ENCODE peak calls at places on chromosomes 16 and 17, in eight cellular contexts. One of them, this sample, is unnamed. For H3K4me1, the result is how much of the 10 kb centered on the place peaks cover.

GRCh38 chr17:7476474-7476873 is 3.0 kb downstream of the ZBTB4 start:
- DNase-seq in right cardiac atrium: peak
- DNase-seq in A549: peak
- DNase-seq in upper lobe of right lung: no peak
- DNase-seq in osteoblast: peak
- DNase-seq in CD8-positive, alpha-beta memory T cell: no peak
- DNase-seq in left ventricle myocardium inferior: no peak
- DNase-seq in endothelial cell of umbilical vein: peak
- DNase-seq in this sample: no peak

GRCh38 chr16:4511441-4512082 is 27.0 kb downstream of the CDIP1 start:
- DNase-seq in right cardiac atrium: peak
- DNase-seq in A549: peak
- DNase-seq in upper lobe of right lung: no peak
- DNase-seq in osteoblast: peak
- DNase-seq in CD8-positive, alpha-beta memory T cell: no peak
- DNase-seq in left ventricle myocardium inferior: peak
- DNase-seq in endothelial cell of umbilical vein: peak
- DNase-seq in this sample: peak

GRCh38 chr17:61394630-61395408 is 4.8 kb upstream of the TBX2 start:
- DNase-seq in right cardiac atrium: no peak
- DNase-seq in A549: no peak
- DNase-seq in upper lobe of right lung: no peak
- DNase-seq in osteoblast: no peak
- DNase-seq in CD8-positive, alpha-beta memory T cell: no peak
- DNase-seq in left ventricle myocardium inferior: no peak
- DNase-seq in endothelial cell of umbilical vein: no peak
- DNase-seq in this sample: no peak

GRCh38 chr17:16287563-16288027 is 65.7 kb downstream of the CENPV start:
- DNase-seq in right cardiac atrium: no peak
- DNase-seq in A549: peak
- DNase-seq in upper lobe of right lung: no peak
- DNase-seq in osteoblast: peak
- DNase-seq in CD8-positive, alpha-beta memory T cell: peak
- DNase-seq in left ventricle myocardium inferior: no peak
- DNase-seq in endothelial cell of umbilical vein: peak
- DNase-seq in this sample: peak

GRCh38 chr16:83835972-83836566 is 28.3 kb downstream of the HSBP1 start:
- DNase-seq in right cardiac atrium: no peak
- DNase-seq in A549: peak
- DNase-seq in upper lobe of right lung: no peak
- DNase-seq in osteoblast: peak
- DNase-seq in CD8-positive, alpha-beta memory T cell: no peak
- DNase-seq in left ventricle myocardium inferior: no peak
- DNase-seq in endothelial cell of umbilical vein: peak
- DNase-seq in this sample: no peak

GRCh38 chr16:85891776-85892166 is 7.2 kb upstream of the IRF8 start:
- DNase-seq in right cardiac atrium: no peak
- DNase-seq in A549: no peak
- DNase-seq in upper lobe of right lung: no peak
- DNase-seq in osteoblast: no peak
- DNase-seq in CD8-positive, alpha-beta memory T cell: no peak
- DNase-seq in left ventricle myocardium inferior: no peak
- DNase-seq in endothelial cell of umbilical vein: no peak
- DNase-seq in this sample: no peak

GRCh38 chr17:333626-334396 is 18.8 kb downstream of the RPH3AL start:
- DNase-seq in right cardiac atrium: peak
- DNase-seq in A549: no peak
- DNase-seq in upper lobe of right lung: peak
- DNase-seq in osteoblast: peak
- DNase-seq in CD8-positive, alpha-beta memory T cell: peak
- DNase-seq in left ventricle myocardium inferior: peak
- DNase-seq in endothelial cell of umbilical vein: peak
- DNase-seq in this sample: peak

GRCh38 chr16:83701494-83701893 is 106.3 kb upstream of the HSBP1 start:
- DNase-seq in right cardiac atrium: peak
- DNase-seq in A549: peak
- DNase-seq in upper lobe of right lung: peak
- DNase-seq in osteoblast: peak
- DNase-seq in CD8-positive, alpha-beta memory T cell: no peak
- DNase-seq in left ventricle myocardium inferior: no peak
- DNase-seq in endothelial cell of umbilical vein: peak
- DNase-seq in this sample: no peak

GRCh38 chr16:46961373-46962353 is 11.8 kb downstream of the DNAJA2 start:
- DNase-seq in right cardiac atrium: no peak
- DNase-seq in A549: no peak
- DNase-seq in upper lobe of right lung: no peak
- DNase-seq in osteoblast: no peak
- DNase-seq in CD8-positive, alpha-beta memory T cell: peak
- DNase-seq in left ventricle myocardium inferior: no peak
- DNase-seq in endothelial cell of umbilical vein: no peak
- DNase-seq in this sample: no peak

GRCh38 chr17:56979091-56979480 is 1.2 kb downstream of the SCPEP1 start:
- DNase-seq in right cardiac atrium: no peak
- DNase-seq in A549: no peak
- DNase-seq in upper lobe of right lung: no peak
- DNase-seq in osteoblast: no peak
- DNase-seq in CD8-positive, alpha-beta memory T cell: no peak
- DNase-seq in left ventricle myocardium inferior: no peak
- DNase-seq in endothelial cell of umbilical vein: no peak
- DNase-seq in this sample: no peak

GRCh38 chr16:9332574-9333148 is 241.2 kb downstream of the HAPSTR1 start:
- DNase-seq in right cardiac atrium: no peak
- DNase-seq in A549: no peak
- DNase-seq in upper lobe of right lung: no peak
- DNase-seq in osteoblast: no peak
- DNase-seq in CD8-positive, alpha-beta memory T cell: no peak
- DNase-seq in left ventricle myocardium inferior: no peak
- DNase-seq in endothelial cell of umbilical vein: no peak
- DNase-seq in this sample: no peak

GRCh38 chr17:44279586-44280344 is 11.8 kb upstream of the SLC4A1 start:
- DNase-seq in right cardiac atrium: peak
- DNase-seq in A549: peak
- DNase-seq in upper lobe of right lung: peak
- DNase-seq in osteoblast: peak
- DNase-seq in CD8-positive, alpha-beta memory T cell: no peak
- DNase-seq in left ventricle myocardium inferior: peak
- DNase-seq in endothelial cell of umbilical vein: peak
- DNase-seq in this sample: peak

GRCh38 chr16:71230122-71230845 is at the start of gene HYDIN:
- DNase-seq in right cardiac atrium: peak
- DNase-seq in A549: peak
- DNase-seq in upper lobe of right lung: peak
- DNase-seq in osteoblast: peak
- DNase-seq in CD8-positive, alpha-beta memory T cell: no peak
- DNase-seq in left ventricle myocardium inferior: no peak
- DNase-seq in endothelial cell of umbilical vein: peak
- DNase-seq in this sample: peak

GRCh38 chr17:62653002-62653830 is 25.7 kb downstream of the MRC2 start:
- DNase-seq in right cardiac atrium: peak
- DNase-seq in A549: peak
- DNase-seq in upper lobe of right lung: peak
- DNase-seq in osteoblast: peak
- DNase-seq in CD8-positive, alpha-beta memory T cell: peak
- DNase-seq in left ventricle myocardium inferior: peak
- DNase-seq in endothelial cell of umbilical vein: peak
- DNase-seq in this sample: peak

GRCh38 chr16:87819983-87820382 is 49.3 kb downstream of the SLC7A5 start:
- DNase-seq in right cardiac atrium: no peak
- DNase-seq in A549: no peak
- DNase-seq in upper lobe of right lung: no peak
- DNase-seq in osteoblast: no peak
- DNase-seq in CD8-positive, alpha-beta memory T cell: no peak
- DNase-seq in left ventricle myocardium inferior: no peak
- DNase-seq in endothelial cell of umbilical vein: no peak
- DNase-seq in this sample: no peak

GRCh38 chr16:87816507-87817100 is 50.8 kb upstream of the KLHDC4 start:
- DNase-seq in right cardiac atrium: peak
- DNase-seq in A549: no peak
- DNase-seq in upper lobe of right lung: no peak
- DNase-seq in osteoblast: peak
- DNase-seq in CD8-positive, alpha-beta memory T cell: no peak
- DNase-seq in left ventricle myocardium inferior: no peak
- DNase-seq in endothelial cell of umbilical vein: no peak
- DNase-seq in this sample: no peak

GRCh38 chr16:87819282-87819681 is 50.0 kb downstream of the SLC7A5 start:
- DNase-seq in right cardiac atrium: no peak
- DNase-seq in A549: no peak
- DNase-seq in upper lobe of right lung: no peak
- DNase-seq in osteoblast: no peak
- DNase-seq in CD8-positive, alpha-beta memory T cell: no peak
- DNase-seq in left ventricle myocardium inferior: no peak
- DNase-seq in endothelial cell of umbilical vein: no peak
- DNase-seq in this sample: no peak

GRCh38 chr16:87817910-87818309 is 51.4 kb downstream of the SLC7A5 start:
- DNase-seq in right cardiac atrium: peak
- DNase-seq in A549: no peak
- DNase-seq in upper lobe of right lung: no peak
- DNase-seq in osteoblast: no peak
- DNase-seq in CD8-positive, alpha-beta memory T cell: no peak
- DNase-seq in left ventricle myocardium inferior: no peak
- DNase-seq in endothelial cell of umbilical vein: no peak
- DNase-seq in this sample: no peak

GRCh38 chr16:87818533-87819161 is 50.7 kb downstream of the SLC7A5 start:
- DNase-seq in right cardiac atrium: peak
- DNase-seq in A549: no peak
- DNase-seq in upper lobe of right lung: no peak
- DNase-seq in osteoblast: no peak
- DNase-seq in CD8-positive, alpha-beta memory T cell: no peak
- DNase-seq in left ventricle myocardium inferior: no peak
- DNase-seq in endothelial cell of umbilical vein: no peak
- DNase-seq in this sample: no peak
- H3K27ac ChIP-seq in right cardiac atrium: no peak
- H3K27ac ChIP-seq in A549: no peak
- H3K27ac ChIP-seq in upper lobe of right lung: no peak
- H3K27ac ChIP-seq in osteoblast: no peak
- H3K27ac ChIP-seq in CD8-positive, alpha-beta memory T cell: no peak
- H3K27ac ChIP-seq in left ventricle myocardium inferior: no peak
- H3K27ac ChIP-seq in endothelial cell of umbilical vein: no peak
- H3K27ac ChIP-seq in this sample: no peak

DNA sequence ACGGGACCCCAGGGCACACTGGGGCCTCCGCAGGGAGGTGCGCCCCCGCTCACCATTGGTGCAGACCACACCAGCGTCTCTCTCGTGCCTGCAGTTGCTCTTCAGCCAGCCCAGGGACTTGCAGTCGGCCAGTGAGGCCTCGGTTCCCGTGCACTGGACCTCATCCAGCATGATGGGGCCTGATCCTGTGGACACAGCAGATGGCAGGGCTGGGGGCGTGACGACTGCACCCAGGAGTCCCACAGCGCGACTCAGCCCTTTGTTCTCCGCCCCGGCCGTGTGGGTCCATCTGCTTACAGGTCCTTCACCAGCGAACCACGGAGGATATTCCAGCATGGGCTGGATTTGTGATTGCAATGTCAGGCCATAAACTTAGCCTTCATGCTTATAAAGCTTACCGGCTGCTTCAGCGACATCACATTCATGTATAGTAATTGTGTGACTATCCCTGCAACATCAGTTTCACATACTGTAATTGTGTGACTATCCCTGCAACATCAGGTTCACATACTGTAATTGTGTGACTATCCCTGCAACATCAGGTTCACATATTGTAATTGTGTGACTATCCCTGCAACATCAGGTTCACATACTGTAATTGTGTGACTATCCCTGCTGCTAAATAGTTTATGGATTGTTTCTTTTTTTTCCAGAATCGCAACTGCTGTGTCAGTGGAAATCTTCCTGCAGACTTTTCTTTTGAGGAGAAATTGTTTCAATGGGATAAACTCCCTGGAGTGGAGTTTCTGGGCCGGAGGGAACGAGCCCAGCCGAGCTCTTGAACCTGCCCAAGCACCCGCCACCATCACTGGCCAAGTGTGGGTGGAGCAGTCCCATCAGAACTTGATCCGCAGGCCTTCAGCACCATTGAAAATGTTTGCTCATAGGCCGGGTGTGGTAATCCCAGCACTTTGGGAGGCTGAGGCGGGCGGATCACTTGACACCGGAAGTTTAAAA is 4.8 kb downstream of the LGALS3BP start:
- DNase-seq in right cardiac atrium: peak
- DNase-seq in A549: peak
- DNase-seq in upper lobe of right lung: peak
- DNase-seq in osteoblast: peak
- DNase-seq in CD8-positive, alpha-beta memory T cell: no peak
- DNase-seq in left ventricle myocardium inferior: peak
- DNase-seq in endothelial cell of umbilical vein: peak
- DNase-seq in this sample: no peak
- H3K4me3 ChIP-seq in right cardiac atrium: no peak
- H3K4me3 ChIP-seq in A549: no peak
- H3K4me3 ChIP-seq in upper lobe of right lung: no peak
- H3K4me3 ChIP-seq in osteoblast: peak
- H3K4me3 ChIP-seq in CD8-positive, alpha-beta memory T cell: no peak
- H3K4me3 ChIP-seq in left ventricle myocardium inferior: peak
- H3K4me3 ChIP-seq in endothelial cell of umbilical vein: no peak
- H3K4me3 ChIP-seq in this sample: no peak

GRCh38 chr17:74750039-74750326 is 1.6 kb downstream of the NHERF1 start:
- DNase-seq in right cardiac atrium: no peak
- DNase-seq in A549: no peak
- DNase-seq in upper lobe of right lung: no peak
- DNase-seq in osteoblast: peak
- DNase-seq in CD8-positive, alpha-beta memory T cell: no peak
- DNase-seq in left ventricle myocardium inferior: no peak
- DNase-seq in endothelial cell of umbilical vein: no peak
- DNase-seq in this sample: no peak

GRCh38 chr17:74749262-74750038 is 1.0 kb downstream of the NHERF1 start:
- DNase-seq in right cardiac atrium: peak
- DNase-seq in A549: no peak
- DNase-seq in upper lobe of right lung: peak
- DNase-seq in osteoblast: peak
- DNase-seq in CD8-positive, alpha-beta memory T cell: no peak
- DNase-seq in left ventricle myocardium inferior: no peak
- DNase-seq in endothelial cell of umbilical vein: no peak
- DNase-seq in this sample: peak

GRCh38 chr17:74751210-74751529 is 2.7 kb downstream of the NHERF1 start:
- DNase-seq in right cardiac atrium: no peak
- DNase-seq in A549: no peak
- DNase-seq in upper lobe of right lung: no peak
- DNase-seq in osteoblast: no peak
- DNase-seq in CD8-positive, alpha-beta memory T cell: no peak
- DNase-seq in left ventricle myocardium inferior: no peak
- DNase-seq in endothelial cell of umbilical vein: no peak
- DNase-seq in this sample: no peak

GRCh38 chr17:74748529-74749261 is at the start of gene NHERF1:
- DNase-seq in right cardiac atrium: peak
- DNase-seq in A549: peak
- DNase-seq in upper lobe of right lung: peak
- DNase-seq in osteoblast: peak
- DNase-seq in CD8-positive, alpha-beta memory T cell: peak
- DNase-seq in left ventricle myocardium inferior: peak
- DNase-seq in endothelial cell of umbilical vein: no peak
- DNase-seq in this sample: peak

GRCh38 chr17:74750327-74751069 is 2.1 kb downstream of the NHERF1 start:
- DNase-seq in right cardiac atrium: peak
- DNase-seq in A549: no peak
- DNase-seq in upper lobe of right lung: no peak
- DNase-seq in osteoblast: no peak
- DNase-seq in CD8-positive, alpha-beta memory T cell: no peak
- DNase-seq in left ventricle myocardium inferior: no peak
- DNase-seq in endothelial cell of umbilical vein: no peak
- DNase-seq in this sample: no peak
- H3K4me1 ChIP-seq in right cardiac atrium: under half
- H3K4me1 ChIP-seq in A549: under half
- H3K4me1 ChIP-seq in upper lobe of right lung: under half
- H3K4me1 ChIP-seq in osteoblast: under half
- H3K4me1 ChIP-seq in CD8-positive, alpha-beta memory T cell: half or more
- H3K4me1 ChIP-seq in left ventricle myocardium inferior: half or more
- H3K4me1 ChIP-seq in endothelial cell of umbilical vein: under half
- H3K4me1 ChIP-seq in this sample: under half

GRCh38 chr16:1941924-1942809 is 832 bp downstream of the MSRB1 start:
- DNase-seq in right cardiac atrium: no peak
- DNase-seq in A549: no peak
- DNase-seq in upper lobe of right lung: peak
- DNase-seq in osteoblast: peak
- DNase-seq in CD8-positive, alpha-beta memory T cell: no peak
- DNase-seq in left ventricle myocardium inferior: no peak
- DNase-seq in endothelial cell of umbilical vein: no peak
- DNase-seq in this sample: no peak
- H3K27ac ChIP-seq in right cardiac atrium: peak
- H3K27ac ChIP-seq in A549: peak
- H3K27ac ChIP-seq in upper lobe of right lung: peak
- H3K27ac ChIP-seq in osteoblast: peak
- H3K27ac ChIP-seq in CD8-positive, alpha-beta memory T cell: peak
- H3K27ac ChIP-seq in left ventricle myocardium inferior: peak
- H3K27ac ChIP-seq in endothelial cell of umbilical vein: no peak
- H3K27ac ChIP-seq in this sample: peak

This sample was measured in ovary.